ENCODE peak calls at places on chromosomes 1 and 21, in nine cellular contexts. One of them, this sample, is unnamed.

GRCh38 chr1:20634594-20635084 is 1.4 kb downstream of the PINK1 start:
- DNase-seq in activated CD4-positive, alpha-beta T cell treated with anti-CD3 and anti-CD28 coated beads, Interleukin-2, amount 10 ng/mL, durations not matched to agents 7 days and 5 days: no peak
- DNase-seq in HS-5: no peak
- DNase-seq in RWPE1: peak; percentile 63
- DNase-seq in NCI-H524 treated with DMSO at 0.1 percent for 48 hours: no peak
- DNase-seq in type B pancreatic cell: no peak
- DNase-seq in neuronal stem cell: no peak
- DNase-seq in WERI-Rb-1: peak; percentile 64
- DNase-seq in NCI-H226: no peak
- DNase-seq in this sample: no peak

GRCh38 chr1:172041102-172041501 is 199.8 kb downstream of the DNM3 start:
- DNase-seq in activated CD4-positive, alpha-beta T cell treated with anti-CD3 and anti-CD28 coated beads, Interleukin-2, amount 10 ng/mL, durations not matched to agents 7 days and 5 days: no peak
- DNase-seq in HS-5: no peak
- DNase-seq in RWPE1: no peak
- DNase-seq in NCI-H524 treated with DMSO at 0.1 percent for 48 hours: no peak
- DNase-seq in type B pancreatic cell: no peak
- DNase-seq in neuronal stem cell: no peak
- DNase-seq in WERI-Rb-1: no peak
- DNase-seq in NCI-H226: no peak
- DNase-seq in this sample: no peak

GRCh38 chr1:36510418-36510817 is 27.7 kb upstream of the CSF3R start:
- DNase-seq in activated CD4-positive, alpha-beta T cell treated with anti-CD3 and anti-CD28 coated beads, Interleukin-2, amount 10 ng/mL, durations not matched to agents 7 days and 5 days: no peak
- DNase-seq in HS-5: no peak
- DNase-seq in RWPE1: no peak
- DNase-seq in NCI-H524 treated with DMSO at 0.1 percent for 48 hours: no peak
- DNase-seq in type B pancreatic cell: no peak
- DNase-seq in neuronal stem cell: no peak
- DNase-seq in WERI-Rb-1: no peak
- DNase-seq in NCI-H226: no peak
- DNase-seq in this sample: no peak

GRCh38 chr1:36433102-36433501 is 17.1 kb downstream of the OSCP1 start:
- DNase-seq in activated CD4-positive, alpha-beta T cell treated with anti-CD3 and anti-CD28 coated beads, Interleukin-2, amount 10 ng/mL, durations not matched to agents 7 days and 5 days: no peak
- DNase-seq in HS-5: no peak
- DNase-seq in RWPE1: no peak
- DNase-seq in NCI-H524 treated with DMSO at 0.1 percent for 48 hours: no peak
- DNase-seq in type B pancreatic cell: no peak
- DNase-seq in neuronal stem cell: no peak
- DNase-seq in WERI-Rb-1: no peak
- DNase-seq in NCI-H226: no peak
- DNase-seq in this sample: no peak

GRCh38 chr1:150596976-150597375 is 17.6 kb upstream of the MCL1 start:
- DNase-seq in activated CD4-positive, alpha-beta T cell treated with anti-CD3 and anti-CD28 coated beads, Interleukin-2, amount 10 ng/mL, durations not matched to agents 7 days and 5 days: no peak
- DNase-seq in HS-5: no peak
- DNase-seq in RWPE1: no peak
- DNase-seq in NCI-H524 treated with DMSO at 0.1 percent for 48 hours: no peak
- DNase-seq in type B pancreatic cell: no peak
- DNase-seq in neuronal stem cell: no peak
- DNase-seq in WERI-Rb-1: no peak
- DNase-seq in NCI-H226: no peak
- DNase-seq in this sample: no peak

GRCh38 chr1:85224734-85225623 is 24.2 kb upstream of the SYDE2 start:
- DNase-seq in activated CD4-positive, alpha-beta T cell treated with anti-CD3 and anti-CD28 coated beads, Interleukin-2, amount 10 ng/mL, durations not matched to agents 7 days and 5 days: no peak
- DNase-seq in HS-5: no peak
- DNase-seq in RWPE1: no peak
- DNase-seq in NCI-H524 treated with DMSO at 0.1 percent for 48 hours: no peak
- DNase-seq in type B pancreatic cell: no peak
- DNase-seq in neuronal stem cell: no peak
- DNase-seq in WERI-Rb-1: peak; percentile 36
- DNase-seq in NCI-H226: no peak
- DNase-seq in this sample: no peak

GRCh38 chr1:10514490-10515235 is 39.9 kb downstream of the PEX14 start:
- DNase-seq in activated CD4-positive, alpha-beta T cell treated with anti-CD3 and anti-CD28 coated beads, Interleukin-2, amount 10 ng/mL, durations not matched to agents 7 days and 5 days: peak; percentile 30
- DNase-seq in HS-5: no peak
- DNase-seq in RWPE1: peak; percentile 36
- DNase-seq in NCI-H524 treated with DMSO at 0.1 percent for 48 hours: no peak
- DNase-seq in type B pancreatic cell: no peak
- DNase-seq in neuronal stem cell: no peak
- DNase-seq in WERI-Rb-1: peak; percentile 35
- DNase-seq in NCI-H226: peak; percentile 17
- DNase-seq in this sample: no peak

GRCh38 chr1:219459321-219460105 is 153.4 kb downstream of the ZC3H11B start:
- DNase-seq in activated CD4-positive, alpha-beta T cell treated with anti-CD3 and anti-CD28 coated beads, Interleukin-2, amount 10 ng/mL, durations not matched to agents 7 days and 5 days: no peak
- DNase-seq in HS-5: no peak
- DNase-seq in RWPE1: no peak
- DNase-seq in NCI-H524 treated with DMSO at 0.1 percent for 48 hours: no peak
- DNase-seq in type B pancreatic cell: no peak
- DNase-seq in neuronal stem cell: no peak
- DNase-seq in WERI-Rb-1: no peak
- DNase-seq in NCI-H226: no peak
- DNase-seq in this sample: no peak

GRCh38 chr1:169929210-169929526 is 35.5 kb upstream of the SCYL3 start:
- DNase-seq in activated CD4-positive, alpha-beta T cell treated with anti-CD3 and anti-CD28 coated beads, Interleukin-2, amount 10 ng/mL, durations not matched to agents 7 days and 5 days: no peak
- DNase-seq in HS-5: no peak
- DNase-seq in RWPE1: no peak
- DNase-seq in NCI-H524 treated with DMSO at 0.1 percent for 48 hours: no peak
- DNase-seq in type B pancreatic cell: no peak
- DNase-seq in neuronal stem cell: no peak
- DNase-seq in WERI-Rb-1: no peak
- DNase-seq in NCI-H226: no peak
- DNase-seq in this sample: no peak

GRCh38 chr1:86846166-86846647 is 67.7 kb downstream of the SELENOF start:
- DNase-seq in activated CD4-positive, alpha-beta T cell treated with anti-CD3 and anti-CD28 coated beads, Interleukin-2, amount 10 ng/mL, durations not matched to agents 7 days and 5 days: no peak
- DNase-seq in HS-5: peak; percentile 90
- DNase-seq in RWPE1: peak; percentile 86
- DNase-seq in NCI-H524 treated with DMSO at 0.1 percent for 48 hours: no peak
- DNase-seq in type B pancreatic cell: no peak
- DNase-seq in neuronal stem cell: no peak
- DNase-seq in WERI-Rb-1: no peak
- DNase-seq in NCI-H226: peak; percentile 96
- DNase-seq in this sample: peak; percentile 69

GRCh38 chr1:212760126-212760823 is 31.3 kb downstream of the NSL1 start:
- DNase-seq in activated CD4-positive, alpha-beta T cell treated with anti-CD3 and anti-CD28 coated beads, Interleukin-2, amount 10 ng/mL, durations not matched to agents 7 days and 5 days: peak; percentile 56
- DNase-seq in HS-5: no peak
- DNase-seq in RWPE1: no peak
- DNase-seq in NCI-H524 treated with DMSO at 0.1 percent for 48 hours: no peak
- DNase-seq in type B pancreatic cell: no peak
- DNase-seq in neuronal stem cell: no peak
- DNase-seq in WERI-Rb-1: peak; percentile 61
- DNase-seq in NCI-H226: no peak
- DNase-seq in this sample: no peak

GRCh38 chr1:224132901-224133300 is 19.0 kb downstream of the FBXO28 start:
- DNase-seq in activated CD4-positive, alpha-beta T cell treated with anti-CD3 and anti-CD28 coated beads, Interleukin-2, amount 10 ng/mL, durations not matched to agents 7 days and 5 days: no peak
- DNase-seq in HS-5: no peak
- DNase-seq in RWPE1: peak; percentile 87
- DNase-seq in NCI-H524 treated with DMSO at 0.1 percent for 48 hours: no peak
- DNase-seq in type B pancreatic cell: no peak
- DNase-seq in neuronal stem cell: no peak
- DNase-seq in WERI-Rb-1: no peak
- DNase-seq in NCI-H226: peak; percentile 65
- DNase-seq in this sample: no peak

GRCh38 chr1:41758904-41759548 is 159.7 kb downstream of the HIVEP3 start:
- DNase-seq in activated CD4-positive, alpha-beta T cell treated with anti-CD3 and anti-CD28 coated beads, Interleukin-2, amount 10 ng/mL, durations not matched to agents 7 days and 5 days: no peak
- DNase-seq in HS-5: peak; percentile 78
- DNase-seq in RWPE1: peak; percentile 76
- DNase-seq in NCI-H524 treated with DMSO at 0.1 percent for 48 hours: no peak
- DNase-seq in type B pancreatic cell: no peak
- DNase-seq in neuronal stem cell: no peak
- DNase-seq in WERI-Rb-1: no peak
- DNase-seq in NCI-H226: peak; percentile 77
- DNase-seq in this sample: no peak

GRCh38 chr1:239951518-239952130 is 140.1 kb upstream of the FMN2 start:
- DNase-seq in activated CD4-positive, alpha-beta T cell treated with anti-CD3 and anti-CD28 coated beads, Interleukin-2, amount 10 ng/mL, durations not matched to agents 7 days and 5 days: peak; percentile 69
- DNase-seq in HS-5: no peak
- DNase-seq in RWPE1: peak; percentile 59
- DNase-seq in NCI-H524 treated with DMSO at 0.1 percent for 48 hours: no peak
- DNase-seq in type B pancreatic cell: no peak
- DNase-seq in neuronal stem cell: peak; percentile 52
- DNase-seq in WERI-Rb-1: peak; percentile 87
- DNase-seq in NCI-H226: no peak
- DNase-seq in this sample: peak; percentile 50

GRCh38 chr1:41608242-41608641 is 123.8 kb upstream of the EDN2 start:
- DNase-seq in activated CD4-positive, alpha-beta T cell treated with anti-CD3 and anti-CD28 coated beads, Interleukin-2, amount 10 ng/mL, durations not matched to agents 7 days and 5 days: no peak
- DNase-seq in HS-5: no peak
- DNase-seq in RWPE1: no peak
- DNase-seq in NCI-H524 treated with DMSO at 0.1 percent for 48 hours: no peak
- DNase-seq in type B pancreatic cell: no peak
- DNase-seq in neuronal stem cell: no peak
- DNase-seq in WERI-Rb-1: no peak
- DNase-seq in NCI-H226: no peak
- DNase-seq in this sample: no peak

GRCh38 chr1:239947789-239948188 is 143.9 kb upstream of the FMN2 start:
- DNase-seq in activated CD4-positive, alpha-beta T cell treated with anti-CD3 and anti-CD28 coated beads, Interleukin-2, amount 10 ng/mL, durations not matched to agents 7 days and 5 days: no peak
- DNase-seq in HS-5: no peak
- DNase-seq in RWPE1: no peak
- DNase-seq in NCI-H524 treated with DMSO at 0.1 percent for 48 hours: no peak
- DNase-seq in type B pancreatic cell: no peak
- DNase-seq in neuronal stem cell: no peak
- DNase-seq in WERI-Rb-1: no peak
- DNase-seq in NCI-H226: peak; percentile 1
- DNase-seq in this sample: no peak

GRCh38 chr21:31781737-31782136 is 49.8 kb upstream of the SCAF4 start:
- DNase-seq in activated CD4-positive, alpha-beta T cell treated with anti-CD3 and anti-CD28 coated beads, Interleukin-2, amount 10 ng/mL, durations not matched to agents 7 days and 5 days: no peak
- DNase-seq in HS-5: no peak
- DNase-seq in RWPE1: no peak
- DNase-seq in NCI-H524 treated with DMSO at 0.1 percent for 48 hours: no peak
- DNase-seq in type B pancreatic cell: no peak
- DNase-seq in neuronal stem cell: no peak
- DNase-seq in WERI-Rb-1: no peak
- DNase-seq in NCI-H226: peak; percentile 57
- DNase-seq in this sample: peak; percentile 12

GRCh38 chr1:22717038-22717758 is 6.6 kb downstream of the EPHB2 start:
- DNase-seq in activated CD4-positive, alpha-beta T cell treated with anti-CD3 and anti-CD28 coated beads, Interleukin-2, amount 10 ng/mL, durations not matched to agents 7 days and 5 days: no peak
- DNase-seq in HS-5: no peak
- DNase-seq in RWPE1: no peak
- DNase-seq in NCI-H524 treated with DMSO at 0.1 percent for 48 hours: no peak
- DNase-seq in type B pancreatic cell: no peak
- DNase-seq in neuronal stem cell: no peak
- DNase-seq in WERI-Rb-1: no peak
- DNase-seq in NCI-H226: no peak
- DNase-seq in this sample: no peak

GRCh38 chr1:167630568-167631385 is 745 bp downstream of the RCSD1 start:
- DNase-seq in activated CD4-positive, alpha-beta T cell treated with anti-CD3 and anti-CD28 coated beads, Interleukin-2, amount 10 ng/mL, durations not matched to agents 7 days and 5 days: peak; percentile 48
- DNase-seq in HS-5: no peak
- DNase-seq in RWPE1: no peak
- DNase-seq in NCI-H524 treated with DMSO at 0.1 percent for 48 hours: no peak
- DNase-seq in type B pancreatic cell: no peak
- DNase-seq in neuronal stem cell: no peak
- DNase-seq in WERI-Rb-1: no peak
- DNase-seq in NCI-H226: no peak
- DNase-seq in this sample: no peak

GRCh38 chr1:45221716-45222115 is 15.3 kb upstream of the ZSWIM5 start:
- DNase-seq in activated CD4-positive, alpha-beta T cell treated with anti-CD3 and anti-CD28 coated beads, Interleukin-2, amount 10 ng/mL, durations not matched to agents 7 days and 5 days: no peak
- DNase-seq in HS-5: no peak
- DNase-seq in RWPE1: peak; percentile 19
- DNase-seq in NCI-H524 treated with DMSO at 0.1 percent for 48 hours: no peak
- DNase-seq in type B pancreatic cell: no peak
- DNase-seq in neuronal stem cell: no peak
- DNase-seq in WERI-Rb-1: no peak
- DNase-seq in NCI-H226: no peak
- DNase-seq in this sample: no peak

GRCh38 chr1:44664730-44665370 is 9.4 kb downstream of the TMEM53 start:
- DNase-seq in activated CD4-positive, alpha-beta T cell treated with anti-CD3 and anti-CD28 coated beads, Interleukin-2, amount 10 ng/mL, durations not matched to agents 7 days and 5 days: no peak
- DNase-seq in HS-5: no peak
- DNase-seq in RWPE1: no peak
- DNase-seq in NCI-H524 treated with DMSO at 0.1 percent for 48 hours: no peak
- DNase-seq in type B pancreatic cell: no peak
- DNase-seq in neuronal stem cell: no peak
- DNase-seq in WERI-Rb-1: no peak
- DNase-seq in NCI-H226: no peak
- DNase-seq in this sample: no peak

GRCh38 chr1:226134170-226135058 is 52.1 kb downstream of the ACBD3 start:
- DNase-seq in activated CD4-positive, alpha-beta T cell treated with anti-CD3 and anti-CD28 coated beads, Interleukin-2, amount 10 ng/mL, durations not matched to agents 7 days and 5 days: no peak
- DNase-seq in HS-5: no peak
- DNase-seq in RWPE1: no peak
- DNase-seq in NCI-H524 treated with DMSO at 0.1 percent for 48 hours: no peak
- DNase-seq in type B pancreatic cell: peak; percentile 49
- DNase-seq in neuronal stem cell: no peak
- DNase-seq in WERI-Rb-1: no peak
- DNase-seq in NCI-H226: no peak
- DNase-seq in this sample: no peak

GRCh38 chr1:76161451-76161850 is 86.9 kb downstream of the ST6GALNAC3 start:
- DNase-seq in activated CD4-positive, alpha-beta T cell treated with anti-CD3 and anti-CD28 coated beads, Interleukin-2, amount 10 ng/mL, durations not matched to agents 7 days and 5 days: no peak
- DNase-seq in HS-5: no peak
- DNase-seq in RWPE1: no peak
- DNase-seq in NCI-H524 treated with DMSO at 0.1 percent for 48 hours: no peak
- DNase-seq in type B pancreatic cell: no peak
- DNase-seq in neuronal stem cell: no peak
- DNase-seq in WERI-Rb-1: no peak
- DNase-seq in NCI-H226: no peak
- DNase-seq in this sample: no peak

GRCh38 chr1:26723013-26723991 is 27.5 kb downstream of the ARID1A start:
- DNase-seq in activated CD4-positive, alpha-beta T cell treated with anti-CD3 and anti-CD28 coated beads, Interleukin-2, amount 10 ng/mL, durations not matched to agents 7 days and 5 days: peak; percentile 56
- DNase-seq in HS-5: peak; percentile 96
- DNase-seq in RWPE1: peak; percentile 87
- DNase-seq in NCI-H524 treated with DMSO at 0.1 percent for 48 hours: peak; percentile 94
- DNase-seq in type B pancreatic cell: peak; percentile 71
- DNase-seq in neuronal stem cell: peak; percentile 54
- DNase-seq in WERI-Rb-1: peak; percentile 98
- DNase-seq in NCI-H226: peak; percentile 98
- DNase-seq in this sample: peak; percentile 73

GRCh38 chr1:1173061-1173792 is 453 bp upstream of the TTLL10 start:
- DNase-seq in activated CD4-positive, alpha-beta T cell treated with anti-CD3 and anti-CD28 coated beads, Interleukin-2, amount 10 ng/mL, durations not matched to agents 7 days and 5 days: no peak
- DNase-seq in HS-5: no peak
- DNase-seq in RWPE1: no peak
- DNase-seq in NCI-H524 treated with DMSO at 0.1 percent for 48 hours: no peak
- DNase-seq in type B pancreatic cell: no peak
- DNase-seq in neuronal stem cell: no peak
- DNase-seq in WERI-Rb-1: no peak
- DNase-seq in NCI-H226: no peak
- DNase-seq in this sample: no peak

GRCh38 chr1:7845761-7846160 is 7.1 kb downstream of the UTS2 start:
- DNase-seq in activated CD4-positive, alpha-beta T cell treated with anti-CD3 and anti-CD28 coated beads, Interleukin-2, amount 10 ng/mL, durations not matched to agents 7 days and 5 days: no peak
- DNase-seq in HS-5: peak; percentile 42
- DNase-seq in RWPE1: no peak
- DNase-seq in NCI-H524 treated with DMSO at 0.1 percent for 48 hours: no peak
- DNase-seq in type B pancreatic cell: no peak
- DNase-seq in neuronal stem cell: no peak
- DNase-seq in WERI-Rb-1: no peak
- DNase-seq in NCI-H226: peak; percentile 79
- DNase-seq in this sample: no peak

GRCh38 chr1:56105397-56105796 is 474.0 kb downstream of the PLPP3 start:
- DNase-seq in activated CD4-positive, alpha-beta T cell treated with anti-CD3 and anti-CD28 coated beads, Interleukin-2, amount 10 ng/mL, durations not matched to agents 7 days and 5 days: no peak
- DNase-seq in HS-5: no peak
- DNase-seq in RWPE1: no peak
- DNase-seq in NCI-H524 treated with DMSO at 0.1 percent for 48 hours: no peak
- DNase-seq in type B pancreatic cell: no peak
- DNase-seq in neuronal stem cell: no peak
- DNase-seq in WERI-Rb-1: no peak
- DNase-seq in NCI-H226: no peak
- DNase-seq in this sample: no peak

GRCh38 chr1:216168481-216169005 is 254.7 kb downstream of the USH2A start:
- DNase-seq in activated CD4-positive, alpha-beta T cell treated with anti-CD3 and anti-CD28 coated beads, Interleukin-2, amount 10 ng/mL, durations not matched to agents 7 days and 5 days: no peak
- DNase-seq in HS-5: no peak
- DNase-seq in RWPE1: no peak
- DNase-seq in NCI-H524 treated with DMSO at 0.1 percent for 48 hours: no peak
- DNase-seq in type B pancreatic cell: no peak
- DNase-seq in neuronal stem cell: no peak
- DNase-seq in WERI-Rb-1: no peak
- DNase-seq in NCI-H226: peak; percentile 33
- DNase-seq in this sample: no peak

GRCh38 chr1:31632649-31633048 is 12.0 kb downstream of the PEF1 start:
- DNase-seq in activated CD4-positive, alpha-beta T cell treated with anti-CD3 and anti-CD28 coated beads, Interleukin-2, amount 10 ng/mL, durations not matched to agents 7 days and 5 days: no peak
- DNase-seq in HS-5: no peak
- DNase-seq in RWPE1: no peak
- DNase-seq in NCI-H524 treated with DMSO at 0.1 percent for 48 hours: no peak
- DNase-seq in type B pancreatic cell: no peak
- DNase-seq in neuronal stem cell: no peak
- DNase-seq in WERI-Rb-1: no peak
- DNase-seq in NCI-H226: no peak
- DNase-seq in this sample: no peak

GRCh38 chr1:198373376-198373775 is 167.1 kb downstream of the ATP6V1G3 start:
- DNase-seq in activated CD4-positive, alpha-beta T cell treated with anti-CD3 and anti-CD28 coated beads, Interleukin-2, amount 10 ng/mL, durations not matched to agents 7 days and 5 days: no peak
- DNase-seq in HS-5: no peak
- DNase-seq in RWPE1: peak; percentile 18
- DNase-seq in NCI-H524 treated with DMSO at 0.1 percent for 48 hours: no peak
- DNase-seq in type B pancreatic cell: no peak
- DNase-seq in neuronal stem cell: no peak
- DNase-seq in WERI-Rb-1: no peak
- DNase-seq in NCI-H226: peak; percentile 53
- DNase-seq in this sample: no peak

GRCh38 chr1:185479781-185480180 is 162.7 kb upstream of the IVNS1ABP start:
- DNase-seq in activated CD4-positive, alpha-beta T cell treated with anti-CD3 and anti-CD28 coated beads, Interleukin-2, amount 10 ng/mL, durations not matched to agents 7 days and 5 days: no peak
- DNase-seq in HS-5: no peak
- DNase-seq in RWPE1: no peak
- DNase-seq in NCI-H524 treated with DMSO at 0.1 percent for 48 hours: peak; percentile 52
- DNase-seq in type B pancreatic cell: no peak
- DNase-seq in neuronal stem cell: peak; percentile 18
- DNase-seq in WERI-Rb-1: peak; percentile 27
- DNase-seq in NCI-H226: no peak
- DNase-seq in this sample: no peak

This sample was measured in epithelial cell of proximal tubule.